ENCODE peak calls at places on chromosomes 2 and 18, in five cellular contexts. C is endothelial cell of umbilical vein; P is NCI-H774; E is activated CD8-positive, alpha-beta memory T cell treated with anti-CD3 and anti-CD28 coated beads for 24 hours; W is EL. D is an unnamed sample.

GRCh38 chr2:195461010-195461409 is 196.0 kb upstream of the SLC39A10 start:
- DNase-seq in W (no peak), E (no peak), C (no peak), P (no peak), D (no peak)

GRCh38 chr2:200417389-200417788 is 92.5 kb downstream of the KCTD18 start:
- DNase-seq in E (no peak), W (no peak), P (no peak), C (no peak), D (no peak)

GRCh38 chr18:73741946-73742345 is 405.7 kb downstream of the FBXO15 start:
- DNase-seq in C (no peak), W (peak), P (no peak), E (no peak), D (no peak)

GRCh38 chr2:19574788-19575260 is 216.4 kb upstream of the OSR1 start:
- DNase-seq in W (peak), P (no peak), C (peak), E (no peak), D (no peak)

GRCh38 chr2:133352719-133353118 is 215.5 kb downstream of the NCKAP5 start:
- DNase-seq in W (no peak), C (no peak), P (no peak), E (no peak), D (no peak)

GRCh38 chr2:86791574-86791973 is 861 bp upstream of the CD8A start:
- DNase-seq in C (no peak), E (no peak), P (no peak), W (no peak), D (no peak)

GRCh38 chr18:3248670-3249359 is 1.2 kb downstream of the MYL12A start:
- DNase-seq in C (peak), W (peak), E (no peak), P (peak), D (no peak)

GRCh38 chr2:127398239-127398590 is 10.4 kb upstream of the MAP3K2 start:
- DNase-seq in E (no peak), P (no peak), C (peak), W (peak), D (no peak)

GRCh38 chr2:74735009-74735408 is 81.0 kb downstream of the SEMA4F start:
- DNase-seq in E (no peak), C (peak), W (no peak), P (no peak), D (no peak)

GRCh38 chr2:121197369-121198091 is 87.5 kb downstream of the TFCP2L1 start:
- DNase-seq in E (no peak), W (peak), P (no peak), C (no peak), D (no peak)

GRCh38 chr2:11498126-11498473 is 32.1 kb upstream of the E2F6 start:
- DNase-seq in P (no peak), W (no peak), C (no peak), E (no peak), D (no peak)

GRCh38 chr2:160324161-160324768 is 124.2 kb upstream of the ITGB6 start:
- DNase-seq in C (peak), P (peak), W (peak), E (peak), D (no peak)

GRCh38 chr2:237896507-237896892 is 37.1 kb downstream of the RAMP1 start:
- DNase-seq in W (peak), C (no peak), P (no peak), E (no peak), D (no peak)

GRCh38 chr18:40413160-40413559 is 1541.9 kb upstream of the PIK3C3 start:
- DNase-seq in E (no peak), W (no peak), P (peak), C (peak), D (no peak)

GRCh38 chr18:50790956-50791355 is 28.9 kb downstream of the MRO start:
- DNase-seq in C (no peak), W (no peak), E (no peak), P (no peak), D (no peak)

GRCh38 chr2:38344813-38345212 is 32.3 kb downstream of the ATL2 start:
- DNase-seq in W (no peak), P (no peak), E (no peak), C (no peak), D (no peak)

GRCh38 chr2:25853038-25853638 is 25.1 kb downstream of the ASXL2 start:
- DNase-seq in W (no peak), C (no peak), P (no peak), E (peak), D (no peak)

GRCh38 chr2:149991576-149991975 is 404.0 kb upstream of the MMADHC start:
- DNase-seq in C (peak), W (peak), E (no peak), P (no peak), D (no peak)

GRCh38 chr2:85649201-85650190 is 18.5 kb downstream of the SFTPB start:
- DNase-seq in P (no peak), W (peak), C (peak), E (no peak), D (no peak)

D was measured in stimulated activated CD8-positive, alpha-beta memory T cell treated with anti-CD3 and anti-CD28 coated beads, Interleukin-7, amount 100 ng/mL, for 4 hours.